ENCODE peak calls at places on chromosomes 12 and 14, in seven cellular contexts. Y, P, I, J, F, R and Q are unnamed samples.
A peak's percentile ranks its signal among the peaks of the same experiment; 100 is the strongest.

GRCh38 chr14:47208434-47208833 is 467.0 kb downstream of the MDGA2 start:
- DNase-seq in Y (no peak), P (no peak), I (no peak), J (no peak), F (no peak), R (no peak), Q (no peak)

GRCh38 chr14:102786758-102787157 is 9.5 kb downstream of the TRAF3 start:
- DNase-seq in Y (no peak), P (no peak), I (no peak), J (no peak), F (no peak), R (no peak), Q (no peak)

GRCh38 chr14:96058606-96059200 is 19.5 kb downstream of the C14orf132 start:
- DNase-seq in Y (no peak), P (no peak), I (no peak), J (no peak), F (no peak), R (no peak), Q (no peak)

GRCh38 chr12:28313631-28314030 is 123.4 kb downstream of the CCDC91 start:
- DNase-seq in Y (no peak), P (no peak), I (no peak), J (no peak), F (no peak), R (no peak), Q (peak; percentile 5)

GRCh38 chr14:66315548-66315947 is 170.6 kb upstream of the CCDC196 start:
- DNase-seq in Y (no peak), P (no peak), I (no peak), J (no peak), F (no peak), R (no peak), Q (no peak)

GRCh38 chr12:2294651-2295475 is 242.1 kb downstream of the CACNA1C start:
- DNase-seq in Y (peak; percentile 25), P (peak; percentile 33), I (no peak), J (peak; percentile 10), F (no peak), R (no peak), Q (no peak)

GRCh38 chr12:110585231-110585799 is 2.2 kb upstream of the PPTC7 start:
- DNase-seq in Y (no peak), P (peak; percentile 40), I (no peak), J (peak; percentile 50), F (no peak), R (no peak), Q (no peak)

GRCh38 chr12:51368640-51369517 is 22.3 kb downstream of the GALNT6 start:
- DNase-seq in Y (peak; percentile 83), P (peak; percentile 27), I (no peak), J (peak; percentile 35), F (no peak), R (peak; percentile 95), Q (no peak)

GRCh38 chr12:85866929-85867776 is 6.9 kb upstream of the NTS start:
- DNase-seq in Y (no peak), P (no peak), I (no peak), J (peak; percentile 63), F (peak; percentile 47), R (no peak), Q (peak; percentile 62)

GRCh38 chr14:94819531-94819930 is 49.6 kb upstream of the GSC start:
- DNase-seq in Y (no peak), P (no peak), I (no peak), J (no peak), F (no peak), R (no peak), Q (no peak)

GRCh38 chr12:119613319-119613936 is 19.9 kb downstream of the TMEM233 start:
- DNase-seq in Y (no peak), P (no peak), I (no peak), J (no peak), F (peak; percentile 70), R (no peak), Q (no peak)

GRCh38 chr12:53207042-53207441 is at the start of gene ITGB7:
- DNase-seq in Y (peak; percentile 81), P (no peak), I (no peak), J (no peak), F (no peak), R (peak; percentile 64), Q (no peak)

GRCh38 chr12:69966409-69966808 is 141.4 kb downstream of the MYRFL start:
- DNase-seq in Y (peak; percentile 27), P (no peak), I (peak; percentile 63), J (peak; percentile 7), F (peak; percentile 65), R (no peak), Q (peak; percentile 83)

GRCh38 chr14:98137626-98138025 is 1134.4 kb downstream of the BCL11B start:
- DNase-seq in Y (no peak), P (no peak), I (no peak), J (no peak), F (no peak), R (no peak), Q (no peak)

GRCh38 chr12:122089080-122089479 is 10.5 kb downstream of the MLXIP start:
- DNase-seq in Y (no peak), P (no peak), I (no peak), J (peak; percentile 18), F (no peak), R (no peak), Q (no peak)

GRCh38 chr12:57173683-57174082 is 26.3 kb upstream of the LRP1-AS start:
- DNase-seq in Y (no peak), P (no peak), I (peak; percentile 60), J (no peak), F (no peak), R (no peak), Q (no peak)

GRCh38 chr14:37901978-37902377 is 305.7 kb upstream of the SSTR1 start:
- DNase-seq in Y (no peak), P (no peak), I (no peak), J (peak; percentile 8), F (no peak), R (no peak), Q (no peak)

GRCh38 chr12:112020947-112021457 is 7.8 kb downstream of the ERP29 start:
- DNase-seq in Y (no peak), P (no peak), I (no peak), J (no peak), F (no peak), R (no peak), Q (no peak)

GRCh38 chr12:128091931-128092330 is 175.0 kb upstream of the TMEM132C start:
- DNase-seq in Y (no peak), P (no peak), I (no peak), J (no peak), F (no peak), R (no peak), Q (no peak)

GRCh38 chr12:124024790-124025189 is 51.8 kb downstream of the ZNF664 start:
- DNase-seq in Y (no peak), P (no peak), I (no peak), J (no peak), F (no peak), R (no peak), Q (no peak)

GRCh38 chr12:131500564-131500963 is 210.3 kb upstream of the SFSWAP start:
- DNase-seq in Y (no peak), P (no peak), I (no peak), J (no peak), F (no peak), R (no peak), Q (no peak)

GRCh38 chr14:90302529-90303303 is 29.0 kb downstream of the NRDE2 start:
- DNase-seq in Y (no peak), P (no peak), I (peak; percentile 60), J (no peak), F (no peak), R (no peak), Q (no peak)

GRCh38 chr14:90305176-90305601 is 26.6 kb downstream of the NRDE2 start:
- DNase-seq in Y (no peak), P (no peak), I (no peak), J (no peak), F (no peak), R (no peak), Q (no peak)

GRCh38 chr14:90303382-90303943 is 28.3 kb downstream of the NRDE2 start:
- DNase-seq in Y (no peak), P (no peak), I (no peak), J (no peak), F (no peak), R (no peak), Q (no peak)

DNA sequence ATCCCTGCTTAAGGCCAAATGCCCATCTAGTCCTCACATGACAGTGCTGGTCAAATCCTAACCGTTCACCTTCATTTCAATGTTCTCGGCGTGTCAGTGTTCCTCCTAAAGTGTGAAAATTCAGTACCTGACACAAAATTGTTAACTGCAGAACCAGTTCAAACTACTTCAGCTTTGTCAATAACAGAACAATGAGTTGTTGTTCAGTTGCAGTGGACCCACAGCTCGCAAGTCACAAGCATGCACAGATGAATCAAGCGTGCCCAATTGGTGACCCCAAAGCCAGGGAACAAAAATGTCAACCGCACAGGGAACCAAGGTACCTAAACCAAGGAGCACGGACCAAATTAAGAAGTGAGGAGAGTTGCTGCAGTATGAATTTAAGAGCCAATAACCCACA is 23.2 kb downstream of the NRDE2 start:
- DNase-seq in Y (no peak), P (no peak), I (no peak), J (no peak), F (no peak), R (no peak), Q (no peak)
- H3K27ac ChIP-seq in Y (no peak overlapping the region), P (no peak overlapping the region), I (peak overlapping the region; percentile 57), J (peak overlapping the region; percentile 2), F (no peak overlapping the region), R (no peak overlapping the region), Q (no peak overlapping the region)

GRCh38 chr14:50320279-50320678 is 8.2 kb downstream of the DMAC2L start:
- DNase-seq in Y (no peak), P (no peak), I (no peak), J (no peak), F (no peak), R (peak; percentile 39), Q (peak; percentile 54)
- H3K27ac ChIP-seq in Y (peak overlapping the region; percentile 79), P (no peak overlapping the region), I (peak overlapping the region; percentile 40), J (peak overlapping the region; percentile 65), F (no peak overlapping the region), R (peak overlapping the region; percentile 77), Q (peak overlapping the region; percentile 88)

GRCh38 chr14:68905107-68905895 is 73.8 kb downstream of the ACTN1 start:
- DNase-seq in Y (no peak), P (no peak), I (no peak), J (no peak), F (no peak), R (no peak), Q (no peak)
- H3K27ac ChIP-seq in Y (peak overlapping the region; percentile 64), P (no peak overlapping the region), I (no peak overlapping the region), J (no peak overlapping the region), F (no peak overlapping the region), R (no peak overlapping the region), Q (no peak overlapping the region)

GRCh38 chr12:94261119-94261518 is 112.7 kb downstream of the PLXNC1 start:
- DNase-seq in Y (no peak), P (no peak), I (no peak), J (no peak), F (no peak), R (no peak), Q (no peak)
- H3K27ac ChIP-seq in Y (no peak overlapping the region), P (no peak overlapping the region), I (no peak overlapping the region), J (no peak overlapping the region), F (no peak overlapping the region), R (no peak overlapping the region), Q (no peak overlapping the region)

DNA sequence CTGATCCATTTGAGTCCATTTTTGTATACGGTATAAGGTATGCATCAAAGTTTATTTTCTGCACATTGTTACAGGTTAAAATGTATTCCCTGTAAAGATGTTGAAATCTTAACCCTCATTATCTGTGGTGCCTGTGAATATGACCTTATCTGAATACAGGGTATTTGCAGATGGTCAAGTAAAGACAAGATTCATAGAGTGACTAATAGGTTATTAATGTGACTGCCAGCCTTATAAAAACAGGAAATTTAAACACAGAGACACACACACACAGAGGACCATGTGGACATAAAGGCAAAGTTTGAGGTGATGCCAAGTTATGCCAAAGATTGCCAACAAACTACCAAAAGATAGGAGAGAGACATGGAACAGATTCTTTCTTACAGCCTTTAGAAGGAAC is 347.2 kb upstream of the DCN start:
- DNase-seq in Y (no peak), P (no peak), I (no peak), J (no peak), F (no peak), R (no peak), Q (peak; percentile 36)
- H3K27ac ChIP-seq in Y (no peak overlapping the region), P (no peak overlapping the region), I (no peak overlapping the region), J (no peak overlapping the region), F (no peak overlapping the region), R (no peak overlapping the region), Q (no peak overlapping the region)